ENCODE peak calls at places on chromosomes 16 and 17, in five cellular contexts. K is left ventricle myocardium inferior, M is adrenal gland, N is stomach, H is IMR-90. T is an unnamed sample. For H3K4me1, the result is how much of the 10 kb centered on the place peaks cover.

GRCh38 chr16:48947371-48947713 is 334.3 kb downstream of the CBLN1 start:
- DNase-seq in K (no peak), M (no peak), N (no peak), H (no peak), T (no peak)

GRCh38 chr17:34356194-34356593 is at the start of gene CCL13:
- DNase-seq in K (no peak), M (no peak), N (no peak), H (no peak), T (no peak)

GRCh38 chr17:58515286-58515685 is 848 bp upstream of the MTMR4 start:
- DNase-seq in K (no peak), M (no peak), N (no peak), H (no peak), T (no peak)

GRCh38 chr17:36204724-36205500 is 6.0 kb upstream of the CCL4L2 start:
- DNase-seq in K (no peak), M (no peak), N (no peak), H (no peak), T (no peak)

GRCh38 chr16:5062790-5063765 is 2.7 kb downstream of the C16orf89 start:
- DNase-seq in K (no peak), M (no peak), N (no peak), H (no peak), T (no peak)

GRCh38 chr17:39653662-39654331 is 11.4 kb upstream of the TCAP start:
- DNase-seq in K (peak), M (peak), N (peak), H (no peak), T (no peak)

GRCh38 chr16:10981697-10982216 is 37.4 kb downstream of the CLEC16A start:
- DNase-seq in K (no peak), M (no peak), N (no peak), H (no peak), T (no peak)

GRCh38 chr17:50464121-50464520 is 4.6 kb downstream of the CHAD start:
- DNase-seq in K (no peak), M (no peak), N (no peak), H (no peak), T (no peak)

GRCh38 chr17:81512984-81513668 is 527 bp upstream of the ACTG1 start:
- DNase-seq in K (peak), M (peak), N (peak), H (peak), T (peak)

GRCh38 chr17:42116705-42117396 is 4.3 kb downstream of the KAT2A start:
- DNase-seq in K (peak), M (peak), N (peak), H (peak), T (peak)

GRCh38 chr16:79767597-79768280 is 167.2 kb upstream of the MAF start:
- DNase-seq in K (no peak), M (no peak), N (peak), H (no peak), T (peak)

GRCh38 chr16:89045881-89046280 is 47.8 kb upstream of the ACSF3 start:
- DNase-seq in K (no peak), M (no peak), N (no peak), H (no peak), T (no peak)

GRCh38 chr16:72203401-72203800 is 31.4 kb upstream of the PMFBP1 start:
- DNase-seq in K (no peak), M (peak), N (no peak), H (peak), T (no peak)

GRCh38 chr17:17305282-17305801 is 2.2 kb downstream of the NT5M start:
- DNase-seq in K (no peak), M (no peak), N (no peak), H (no peak), T (no peak)

GRCh38 chr17:1073241-1073962 is 76.5 kb downstream of the TIMM22 start:
- DNase-seq in K (no peak), M (no peak), N (no peak), H (no peak), T (no peak)

GRCh38 chr16:88010971-88011483 is 59.8 kb downstream of the BANP start:
- DNase-seq in K (no peak), M (no peak), N (no peak), H (no peak), T (no peak)

GRCh38 chr16:73483076-73483791 is 435.3 kb upstream of the ZFHX3 start:
- DNase-seq in K (no peak), M (no peak), N (no peak), H (no peak), T (no peak)

GRCh38 chr17:67260051-67260987 is 15.3 kb upstream of the HELZ start:
- DNase-seq in K (no peak), M (peak), N (no peak), H (peak), T (peak)

GRCh38 chr16:49788505-49788904 is 67.4 kb downstream of the ZNF423 start:
- DNase-seq in K (peak), M (no peak), N (no peak), H (no peak), T (peak)

GRCh38 chr17:37761065-37761464 is 16.2 kb upstream of the HNF1B start:
- DNase-seq in K (no peak), M (no peak), N (no peak), H (no peak), T (no peak)

GRCh38 chr17:78448356-78448993 is 70.0 kb downstream of the PGS1 start:
- DNase-seq in K (no peak), M (no peak), N (no peak), H (no peak), T (no peak)

GRCh38 chr17:34319087-34319486 is at the start of gene CCL8:
- DNase-seq in K (no peak), M (no peak), N (no peak), H (no peak), T (no peak)

GRCh38 chr17:29004081-29004692 is 1.6 kb downstream of the SEZ6 start:
- DNase-seq in K (no peak), M (peak), N (no peak), H (peak), T (no peak)

GRCh38 chr16:83475108-83475507 is 332.7 kb upstream of the HSBP1 start:
- DNase-seq in K (no peak), M (no peak), N (no peak), H (peak), T (no peak)

GRCh38 chr16:87464691-87465300 is 28.0 kb downstream of the ZCCHC14 start:
- DNase-seq in K (peak), M (peak), N (peak), H (peak), T (peak)

GRCh38 chr16:19085679-19086200 is 18.3 kb downstream of the COQ7 start:
- DNase-seq in K (no peak), M (peak), N (peak), H (no peak), T (no peak)

GRCh38 chr17:4808378-4808767 is 1.4 kb downstream of the PLD2 start:
- DNase-seq in K (peak), M (peak), N (peak), H (no peak), T (peak)

GRCh38 chr16:65658339-65659275 is 536.7 kb upstream of the CDH11 start:
- DNase-seq in K (no peak), M (no peak), N (no peak), H (peak), T (peak)

GRCh38 chr17:35795007-35795870 is at the start of gene MMP28:
- DNase-seq in K (peak), M (peak), N (peak), H (no peak), T (no peak)

GRCh38 chr16:59260892-59261291 is 526.8 kb upstream of the GOT2 start:
- DNase-seq in K (no peak), M (no peak), N (no peak), H (no peak), T (no peak)

GRCh38 chr16:1424028-1424427 is 3.5 kb upstream of the UQCC4 start:
- DNase-seq in K (no peak), M (no peak), N (no peak), H (no peak), T (no peak)

GRCh38 chr17:78722101-78722761 is 59.8 kb downstream of the CYTH1 start:
- DNase-seq in K (peak), M (no peak), N (no peak), H (no peak), T (no peak)

GRCh38 chr16:20871258-20871657 is 28.9 kb downstream of the DCUN1D3 start:
- DNase-seq in K (no peak), M (no peak), N (no peak), H (no peak), T (no peak)
- H3K4me1 ChIP-seq in K (half or more), M (under half), N (half or more), H (under half), T (under half)

GRCh38 chr17:56908061-56908542 is 5.7 kb downstream of the TRIM25 start:
- DNase-seq in K (peak), M (peak), N (peak), H (no peak), T (no peak)
- H3K27ac ChIP-seq in K (peak), M (peak), N (peak), H (no peak), T (no peak)

DNA sequence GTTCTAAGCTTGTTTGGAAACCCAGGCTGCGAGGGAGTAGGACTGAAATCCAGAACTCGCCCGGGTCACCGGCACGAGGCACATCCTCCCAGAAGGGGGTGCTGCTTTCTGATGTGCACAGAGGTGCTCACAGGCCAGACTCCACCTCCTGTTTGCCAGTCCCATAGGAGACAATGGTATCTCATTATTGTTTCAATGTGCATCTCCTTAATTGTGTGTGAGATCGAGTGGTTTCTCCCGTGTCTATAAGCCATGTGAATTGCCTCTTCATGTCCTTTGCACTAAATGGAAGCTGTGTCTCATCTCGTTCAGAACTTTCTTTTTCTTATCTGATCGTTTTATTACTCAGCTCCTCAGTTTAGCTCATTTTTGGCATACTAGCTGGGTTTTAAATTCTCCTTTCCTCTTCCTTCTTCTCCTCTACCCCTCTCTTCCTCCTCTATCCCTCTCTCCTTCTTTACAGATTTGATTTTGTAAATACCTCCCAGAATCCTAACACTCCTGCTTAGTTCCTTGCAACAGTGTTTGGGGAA is 32.1 kb upstream of the PRKCB start:
- DNase-seq in K (peak), M (peak), N (peak), H (peak), T (peak)
- TF ChIP-seq CTCF in K (peak), M (peak), N (peak), H (peak), T (peak)

GRCh38 chr16:81522141-81522701 is 77.6 kb downstream of the CMIP start:
- DNase-seq in K (no peak), M (no peak), N (no peak), H (no peak), T (no peak)
- H3K4me1 ChIP-seq in K (under half), M (under half), N (half or more), H (under half), T (under half)

DNA sequence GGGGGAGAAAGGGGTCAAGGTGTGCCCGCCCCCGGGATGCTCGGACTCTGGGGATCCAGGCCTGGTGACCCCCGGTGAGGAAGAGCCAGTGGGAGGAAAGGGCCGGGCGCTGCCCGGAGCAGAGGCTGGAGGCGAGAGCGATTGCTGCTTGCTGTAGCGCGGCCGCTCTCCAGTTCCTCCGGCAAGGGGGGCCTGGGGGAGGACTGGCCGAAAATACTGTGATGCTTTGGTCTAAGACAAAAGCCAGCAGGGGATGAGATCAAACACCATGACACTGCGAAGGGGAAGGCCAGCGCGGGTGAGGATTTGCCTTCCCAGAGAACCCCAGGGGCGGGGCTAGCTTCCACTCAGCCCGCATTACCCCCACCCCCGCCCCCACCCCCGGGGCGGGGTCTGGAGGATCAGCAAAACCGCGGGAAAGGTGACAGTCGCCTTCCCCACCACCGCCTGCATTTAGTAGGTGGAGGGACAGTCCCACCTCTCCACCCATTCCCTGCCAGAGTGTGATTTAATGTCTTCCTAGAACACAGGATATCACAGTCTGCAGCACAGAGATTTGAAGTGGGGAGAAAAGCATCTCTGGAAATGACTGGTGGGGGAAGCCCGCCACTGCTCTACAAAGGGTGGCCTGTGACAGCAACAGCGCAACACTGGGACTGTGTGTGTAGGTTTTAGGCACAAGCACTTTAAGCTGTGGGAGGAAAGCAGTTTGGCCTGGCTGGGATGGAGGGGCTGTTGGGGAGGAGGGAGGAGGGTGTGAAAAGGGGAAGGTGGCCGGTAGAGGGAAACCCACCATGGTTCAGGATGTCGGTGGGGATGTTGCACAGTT is 25.7 kb downstream of the MRC2 start:
- DNase-seq in K (peak), M (peak), N (peak), H (peak), T (peak)
- H3K27ac ChIP-seq in K (peak), M (peak), N (peak), H (peak), T (peak)

DNA sequence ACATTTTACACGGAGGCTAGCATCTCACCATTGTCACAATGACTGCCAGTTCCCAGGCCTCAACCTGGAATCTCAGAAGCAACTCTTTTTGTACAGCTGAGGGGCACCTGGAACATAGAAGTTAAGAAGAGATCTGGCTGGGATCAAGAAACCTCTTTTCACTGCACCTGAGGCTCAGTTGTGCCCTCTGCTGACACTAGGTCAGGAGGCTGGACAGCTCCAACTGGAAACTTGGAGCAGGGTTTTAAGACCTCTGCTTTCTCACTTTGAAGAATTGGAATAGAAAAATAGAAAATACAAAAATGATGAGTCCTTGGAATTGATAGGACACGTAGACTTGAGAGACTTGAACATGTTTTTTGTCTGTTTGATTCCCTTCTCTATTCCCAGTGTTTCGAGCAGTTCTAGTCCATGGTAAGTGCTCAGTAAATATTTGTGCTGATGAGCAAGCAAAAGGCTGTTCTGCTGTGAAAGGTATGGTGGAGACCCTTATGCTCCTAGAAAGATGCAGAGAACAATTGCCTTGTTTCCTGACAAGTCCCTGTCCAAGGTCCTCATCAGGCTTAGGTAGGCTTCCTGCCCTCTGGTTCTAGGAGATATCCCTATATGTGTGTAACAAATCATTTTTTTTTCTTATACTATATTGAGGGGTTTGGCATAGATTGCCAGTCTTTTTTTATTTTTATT is 13.6 kb upstream of the PPM1D start:
- DNase-seq in K (no peak), M (no peak), N (no peak), H (peak), T (no peak)
- TF ChIP-seq CTCF in K (peak), M (no peak), N (no peak), H (peak), T (peak)

GRCh38 chr17:44132275-44132821 is 8.9 kb upstream of the HDAC5 start:
- DNase-seq in K (no peak), M (no peak), N (no peak), H (no peak), T (no peak)
- H3K4me1 ChIP-seq in K (under half), M (under half), N (under half), H (under half), T (under half)

GRCh38 chr17:32445976-32446375 is 1.7 kb downstream of the PSMD11 start:
- DNase-seq in K (no peak), M (no peak), N (no peak), H (peak), T (no peak)
- H3K27ac ChIP-seq in K (no peak), M (no peak), N (no peak), H (no peak), T (no peak)

GRCh38 chr17:77373298-77374169 is 232.8 kb downstream of the SEC14L1 start:
- DNase-seq in K (peak), M (peak), N (peak), H (no peak), T (peak)

GRCh38 chr17:77372444-77373297 is 231.9 kb downstream of the SEC14L1 start:
- DNase-seq in K (peak), M (peak), N (peak), H (peak), T (peak)

GRCh38 chr17:77375108-77375507 is 234.3 kb downstream of the SEC14L1 start:
- DNase-seq in K (no peak), M (no peak), N (peak), H (no peak), T (no peak)

GRCh38 chr17:77375526-77375916 is 234.8 kb downstream of the SEC14L1 start:
- DNase-seq in K (no peak), M (no peak), N (no peak), H (no peak), T (no peak)

GRCh38 chr17:77374170-77374936 is 233.6 kb downstream of the SEC14L1 start:
- DNase-seq in K (peak), M (peak), N (peak), H (peak), T (peak)
- TF ChIP-seq CTCF in K (peak), M (peak), N (peak), H (peak), T (peak)

T was measured in uterus.